ENCODE peak calls at places on chromosomes 12 and 14, in ten cellular contexts. One of them, this sample, is unnamed. For H3K9me3, the result is how much of the 10 kb centered on the place peaks cover.

GRCh38 chr12:103392722-103393121 is 103.0 kb downstream of the C12orf42 start:
- DNase-seq in pancreas: no peak
- DNase-seq in tibial artery: no peak
- DNase-seq in IMR-90: no peak
- DNase-seq in CD8-positive, alpha-beta T cell: no peak
- DNase-seq in PC-9: no peak
- DNase-seq in fibroblast of lung: no peak
- DNase-seq in ascending aorta: no peak
- DNase-seq in mammary epithelial cell: no peak
- DNase-seq in heart left ventricle: no peak
- DNase-seq in this sample: no peak

GRCh38 chr12:22631863-22632463 is 7.0 kb downstream of the ETNK1 start:
- DNase-seq in CD8-positive, alpha-beta T cell: no peak
- DNase-seq in heart left ventricle: no peak
- DNase-seq in fibroblast of lung: no peak
- DNase-seq in mammary epithelial cell: no peak
- DNase-seq in ascending aorta: no peak
- DNase-seq in tibial artery: no peak
- DNase-seq in IMR-90: peak
- DNase-seq in PC-9: no peak
- DNase-seq in pancreas: no peak
- DNase-seq in this sample: no peak

GRCh38 chr12:121799842-121800693 is 3.7 kb upstream of the SETD1B start:
- DNase-seq in CD8-positive, alpha-beta T cell: peak
- DNase-seq in IMR-90: peak
- DNase-seq in mammary epithelial cell: peak
- DNase-seq in fibroblast of lung: peak
- DNase-seq in pancreas: peak
- DNase-seq in PC-9: peak
- DNase-seq in ascending aorta: peak
- DNase-seq in tibial artery: peak
- DNase-seq in heart left ventricle: peak
- DNase-seq in this sample: peak

GRCh38 chr12:58425481-58426392 is 484.4 kb downstream of the ATP23 start:
- DNase-seq in PC-9: peak
- DNase-seq in heart left ventricle: peak
- DNase-seq in ascending aorta: no peak
- DNase-seq in IMR-90: peak
- DNase-seq in fibroblast of lung: peak
- DNase-seq in CD8-positive, alpha-beta T cell: no peak
- DNase-seq in mammary epithelial cell: peak
- DNase-seq in tibial artery: no peak
- DNase-seq in pancreas: no peak
- DNase-seq in this sample: no peak

GRCh38 chr12:105736498-105736897 is 402.3 kb downstream of the NUAK1 start:
- DNase-seq in CD8-positive, alpha-beta T cell: no peak
- DNase-seq in IMR-90: no peak
- DNase-seq in heart left ventricle: no peak
- DNase-seq in pancreas: no peak
- DNase-seq in mammary epithelial cell: no peak
- DNase-seq in ascending aorta: no peak
- DNase-seq in tibial artery: no peak
- DNase-seq in PC-9: no peak
- DNase-seq in fibroblast of lung: no peak
- DNase-seq in this sample: no peak

GRCh38 chr14:61476737-61477410 is 155.5 kb downstream of the PRKCH start:
- DNase-seq in tibial artery: peak
- DNase-seq in IMR-90: peak
- DNase-seq in pancreas: no peak
- DNase-seq in heart left ventricle: no peak
- DNase-seq in ascending aorta: peak
- DNase-seq in PC-9: no peak
- DNase-seq in mammary epithelial cell: peak
- DNase-seq in CD8-positive, alpha-beta T cell: peak
- DNase-seq in fibroblast of lung: peak
- DNase-seq in this sample: no peak

GRCh38 chr14:35578639-35579038 is 44.7 kb downstream of the INSM2 start:
- DNase-seq in IMR-90: no peak
- DNase-seq in fibroblast of lung: no peak
- DNase-seq in mammary epithelial cell: no peak
- DNase-seq in heart left ventricle: no peak
- DNase-seq in pancreas: no peak
- DNase-seq in ascending aorta: no peak
- DNase-seq in PC-9: no peak
- DNase-seq in CD8-positive, alpha-beta T cell: no peak
- DNase-seq in tibial artery: no peak
- DNase-seq in this sample: no peak

GRCh38 chr12:12527820-12528296 is 34.8 kb downstream of the DUSP16 start:
- DNase-seq in fibroblast of lung: no peak
- DNase-seq in mammary epithelial cell: no peak
- DNase-seq in heart left ventricle: no peak
- DNase-seq in ascending aorta: no peak
- DNase-seq in CD8-positive, alpha-beta T cell: no peak
- DNase-seq in PC-9: no peak
- DNase-seq in IMR-90: no peak
- DNase-seq in pancreas: no peak
- DNase-seq in tibial artery: no peak
- DNase-seq in this sample: no peak

GRCh38 chr12:71840226-71840847 is 778 bp downstream of the TBC1D15 start:
- DNase-seq in PC-9: no peak
- DNase-seq in mammary epithelial cell: peak
- DNase-seq in fibroblast of lung: peak
- DNase-seq in ascending aorta: no peak
- DNase-seq in pancreas: no peak
- DNase-seq in CD8-positive, alpha-beta T cell: peak
- DNase-seq in tibial artery: no peak
- DNase-seq in heart left ventricle: no peak
- DNase-seq in IMR-90: peak
- DNase-seq in this sample: no peak

GRCh38 chr14:61621444-61621843 is 73.9 kb upstream of the HIF1A start:
- DNase-seq in mammary epithelial cell: no peak
- DNase-seq in heart left ventricle: no peak
- DNase-seq in PC-9: no peak
- DNase-seq in CD8-positive, alpha-beta T cell: no peak
- DNase-seq in fibroblast of lung: no peak
- DNase-seq in tibial artery: no peak
- DNase-seq in IMR-90: no peak
- DNase-seq in pancreas: no peak
- DNase-seq in ascending aorta: no peak
- DNase-seq in this sample: no peak

GRCh38 chr14:37036669-37037341 is 135.6 kb downstream of the SLC25A21 start:
- DNase-seq in fibroblast of lung: peak
- DNase-seq in IMR-90: peak
- DNase-seq in tibial artery: no peak
- DNase-seq in ascending aorta: no peak
- DNase-seq in pancreas: no peak
- DNase-seq in CD8-positive, alpha-beta T cell: no peak
- DNase-seq in heart left ventricle: no peak
- DNase-seq in mammary epithelial cell: no peak
- DNase-seq in PC-9: no peak
- DNase-seq in this sample: no peak

GRCh38 chr12:133206390-133206789 is 25.1 kb downstream of the ZNF268 start:
- DNase-seq in mammary epithelial cell: no peak
- DNase-seq in heart left ventricle: no peak
- DNase-seq in CD8-positive, alpha-beta T cell: no peak
- DNase-seq in PC-9: no peak
- DNase-seq in ascending aorta: no peak
- DNase-seq in pancreas: no peak
- DNase-seq in IMR-90: no peak
- DNase-seq in fibroblast of lung: no peak
- DNase-seq in tibial artery: no peak
- DNase-seq in this sample: no peak

GRCh38 chr12:133202493-133203343 is 21.4 kb downstream of the ZNF268 start:
- DNase-seq in CD8-positive, alpha-beta T cell: no peak
- DNase-seq in ascending aorta: no peak
- DNase-seq in IMR-90: no peak
- DNase-seq in tibial artery: no peak
- DNase-seq in pancreas: no peak
- DNase-seq in fibroblast of lung: peak
- DNase-seq in mammary epithelial cell: no peak
- DNase-seq in PC-9: no peak
- DNase-seq in heart left ventricle: no peak
- DNase-seq in this sample: no peak

GRCh38 chr12:133204264-133204603 is 22.9 kb downstream of the ZNF268 start:
- DNase-seq in heart left ventricle: no peak
- DNase-seq in mammary epithelial cell: no peak
- DNase-seq in tibial artery: no peak
- DNase-seq in CD8-positive, alpha-beta T cell: no peak
- DNase-seq in fibroblast of lung: no peak
- DNase-seq in IMR-90: no peak
- DNase-seq in pancreas: no peak
- DNase-seq in ascending aorta: no peak
- DNase-seq in PC-9: no peak
- DNase-seq in this sample: no peak

GRCh38 chr12:133203344-133204263 is 22.3 kb downstream of the ZNF268 start:
- DNase-seq in IMR-90: peak
- DNase-seq in ascending aorta: no peak
- DNase-seq in CD8-positive, alpha-beta T cell: no peak
- DNase-seq in pancreas: no peak
- DNase-seq in PC-9: no peak
- DNase-seq in fibroblast of lung: peak
- DNase-seq in mammary epithelial cell: no peak
- DNase-seq in tibial artery: no peak
- DNase-seq in heart left ventricle: no peak
- DNase-seq in this sample: no peak

GRCh38 chr12:133201888-133202287 is 20.6 kb downstream of the ZNF268 start:
- DNase-seq in PC-9: no peak
- DNase-seq in mammary epithelial cell: no peak
- DNase-seq in heart left ventricle: no peak
- DNase-seq in CD8-positive, alpha-beta T cell: no peak
- DNase-seq in fibroblast of lung: no peak
- DNase-seq in ascending aorta: no peak
- DNase-seq in IMR-90: no peak
- DNase-seq in pancreas: no peak
- DNase-seq in tibial artery: no peak
- DNase-seq in this sample: no peak
- H3K9me3 ChIP-seq in PC-9: half or more
- H3K9me3 ChIP-seq in mammary epithelial cell: half or more
- H3K9me3 ChIP-seq in heart left ventricle: half or more
- H3K9me3 ChIP-seq in CD8-positive, alpha-beta T cell: half or more
- H3K9me3 ChIP-seq in fibroblast of lung: under half
- H3K9me3 ChIP-seq in ascending aorta: half or more
- H3K9me3 ChIP-seq in IMR-90: under half
- H3K9me3 ChIP-seq in pancreas: under half
- H3K9me3 ChIP-seq in tibial artery: under half
- H3K9me3 ChIP-seq in this sample: half or more

GRCh38 chr12:34244608-34245007 is 222.3 kb downstream of the ALG10 start:
- DNase-seq in CD8-positive, alpha-beta T cell: no peak
- DNase-seq in tibial artery: no peak
- DNase-seq in IMR-90: no peak
- DNase-seq in mammary epithelial cell: no peak
- DNase-seq in fibroblast of lung: no peak
- DNase-seq in pancreas: no peak
- DNase-seq in PC-9: no peak
- DNase-seq in ascending aorta: no peak
- DNase-seq in heart left ventricle: no peak
- DNase-seq in this sample: no peak
- H3K9me3 ChIP-seq in CD8-positive, alpha-beta T cell: under half
- H3K9me3 ChIP-seq in tibial artery: under half
- H3K9me3 ChIP-seq in IMR-90: under half
- H3K9me3 ChIP-seq in mammary epithelial cell: under half
- H3K9me3 ChIP-seq in fibroblast of lung: under half
- H3K9me3 ChIP-seq in pancreas: under half
- H3K9me3 ChIP-seq in PC-9: under half
- H3K9me3 ChIP-seq in ascending aorta: under half
- H3K9me3 ChIP-seq in heart left ventricle: under half
- H3K9me3 ChIP-seq in this sample: under half

GRCh38 chr14:89589400-89590128 is 172.5 kb upstream of the FOXN3 start:
- DNase-seq in IMR-90: no peak
- DNase-seq in CD8-positive, alpha-beta T cell: no peak
- DNase-seq in mammary epithelial cell: no peak
- DNase-seq in fibroblast of lung: no peak
- DNase-seq in tibial artery: no peak
- DNase-seq in pancreas: no peak
- DNase-seq in heart left ventricle: no peak
- DNase-seq in PC-9: no peak
- DNase-seq in ascending aorta: no peak
- DNase-seq in this sample: no peak

GRCh38 chr14:89586258-89587127 is 169.5 kb upstream of the FOXN3 start:
- DNase-seq in PC-9: no peak
- DNase-seq in heart left ventricle: no peak
- DNase-seq in IMR-90: no peak
- DNase-seq in tibial artery: peak
- DNase-seq in CD8-positive, alpha-beta T cell: peak
- DNase-seq in mammary epithelial cell: no peak
- DNase-seq in ascending aorta: no peak
- DNase-seq in pancreas: no peak
- DNase-seq in fibroblast of lung: no peak
- DNase-seq in this sample: no peak

GRCh38 chr14:89588016-89588415 is 171.0 kb upstream of the FOXN3 start:
- DNase-seq in CD8-positive, alpha-beta T cell: no peak
- DNase-seq in PC-9: no peak
- DNase-seq in fibroblast of lung: no peak
- DNase-seq in pancreas: no peak
- DNase-seq in ascending aorta: no peak
- DNase-seq in tibial artery: no peak
- DNase-seq in mammary epithelial cell: no peak
- DNase-seq in IMR-90: no peak
- DNase-seq in heart left ventricle: no peak
- DNase-seq in this sample: no peak

GRCh38 chr14:89587128-89587420 is 170.0 kb upstream of the FOXN3 start:
- DNase-seq in fibroblast of lung: no peak
- DNase-seq in tibial artery: no peak
- DNase-seq in mammary epithelial cell: no peak
- DNase-seq in IMR-90: no peak
- DNase-seq in ascending aorta: no peak
- DNase-seq in pancreas: no peak
- DNase-seq in heart left ventricle: no peak
- DNase-seq in PC-9: no peak
- DNase-seq in CD8-positive, alpha-beta T cell: no peak
- DNase-seq in this sample: no peak

GRCh38 chr14:89588840-89589296 is 171.8 kb upstream of the FOXN3 start:
- DNase-seq in ascending aorta: no peak
- DNase-seq in fibroblast of lung: no peak
- DNase-seq in pancreas: no peak
- DNase-seq in tibial artery: no peak
- DNase-seq in mammary epithelial cell: no peak
- DNase-seq in IMR-90: no peak
- DNase-seq in CD8-positive, alpha-beta T cell: no peak
- DNase-seq in heart left ventricle: no peak
- DNase-seq in PC-9: no peak
- DNase-seq in this sample: no peak
- H3K9me3 ChIP-seq in ascending aorta: under half
- H3K9me3 ChIP-seq in fibroblast of lung: under half
- H3K9me3 ChIP-seq in pancreas: under half
- H3K9me3 ChIP-seq in tibial artery: under half
- H3K9me3 ChIP-seq in mammary epithelial cell: under half
- H3K9me3 ChIP-seq in IMR-90: under half
- H3K9me3 ChIP-seq in CD8-positive, alpha-beta T cell: under half
- H3K9me3 ChIP-seq in heart left ventricle: under half
- H3K9me3 ChIP-seq in PC-9: under half
- H3K9me3 ChIP-seq in this sample: under half

DNA sequence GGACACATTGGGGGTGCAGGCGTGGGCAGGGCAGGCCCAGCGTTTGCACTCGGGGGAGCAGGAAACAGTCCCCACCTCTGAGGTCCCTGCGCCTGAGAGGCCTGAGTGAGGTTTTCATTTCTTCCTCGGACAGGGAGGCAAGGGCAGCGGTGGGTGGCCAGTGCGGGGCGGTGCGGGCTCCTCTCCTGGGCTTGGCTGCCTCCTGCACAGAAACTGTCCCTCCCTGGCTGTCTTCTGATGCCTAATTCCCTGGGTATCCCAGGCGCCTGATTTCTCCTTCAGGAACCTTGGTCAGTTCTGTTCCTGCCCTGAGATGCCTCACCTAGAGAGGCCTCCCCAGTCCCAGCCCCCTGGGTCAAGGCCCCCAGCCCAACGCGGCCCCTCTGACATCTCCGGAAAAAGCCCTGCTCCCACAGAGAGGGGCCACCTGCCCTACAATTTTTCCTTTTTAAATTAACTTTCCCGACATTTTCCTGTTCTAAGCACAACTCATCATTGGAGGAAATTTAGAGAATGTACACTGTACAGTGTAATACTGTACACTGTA is 260.3 kb downstream of the ADGRD1 start:
- DNase-seq in fibroblast of lung: no peak
- DNase-seq in IMR-90: no peak
- DNase-seq in heart left ventricle: no peak
- DNase-seq in pancreas: peak
- DNase-seq in ascending aorta: no peak
- DNase-seq in tibial artery: no peak
- DNase-seq in CD8-positive, alpha-beta T cell: no peak
- DNase-seq in mammary epithelial cell: no peak
- DNase-seq in PC-9: no peak
- DNase-seq in this sample: no peak
- H3K9me3 ChIP-seq in fibroblast of lung: under half
- H3K9me3 ChIP-seq in IMR-90: under half
- H3K9me3 ChIP-seq in heart left ventricle: under half
- H3K9me3 ChIP-seq in pancreas: under half
- H3K9me3 ChIP-seq in ascending aorta: under half
- H3K9me3 ChIP-seq in tibial artery: under half
- H3K9me3 ChIP-seq in CD8-positive, alpha-beta T cell: under half
- H3K9me3 ChIP-seq in mammary epithelial cell: under half
- H3K9me3 ChIP-seq in PC-9: under half
- H3K9me3 ChIP-seq in this sample: under half